ENCODE peak calls at places on chromosomes 2 and 18, in nine cellular contexts. V, H, F, R, J, N, D, E and Q are unnamed samples.

GRCh38 chr2:149169653-149170052 is 131.2 kb downstream of the LYPD6B start:
- DNase-seq in V (peak), H (no peak), F (no peak), R (no peak), J (no peak), N (no peak), D (no peak), E (no peak), Q (peak)

GRCh38 chr2:104025296-104025695 is 828.6 kb upstream of the POU3F3 start:
- DNase-seq in V (peak), H (no peak), F (no peak), R (no peak), J (no peak), N (no peak), D (no peak), E (no peak), Q (no peak)

GRCh38 chr18:59155140-59155539 is 15.5 kb downstream of the SEC11C start:
- DNase-seq in V (peak), H (no peak), F (no peak), R (no peak), J (no peak), N (no peak), D (peak), E (no peak), Q (no peak)

GRCh38 chr2:65366595-65367125 is 65.7 kb downstream of the SPRED2 start:
- DNase-seq in V (peak), H (no peak), F (no peak), R (no peak), J (peak), N (no peak), D (peak), E (peak), Q (peak)

GRCh38 chr2:96764253-96764637 is 3.5 kb downstream of the CNNM4 start:
- DNase-seq in V (peak), H (no peak), F (no peak), R (peak), J (no peak), N (no peak), D (no peak), E (no peak), Q (no peak)

GRCh38 chr18:5772271-5772670 is 123.1 kb downstream of the TMEM200C start:
- DNase-seq in V (no peak), H (no peak), F (no peak), R (no peak), J (no peak), N (no peak), D (no peak), E (no peak), Q (no peak)

GRCh38 chr2:71696381-71696780 is 243.0 kb downstream of the DYSF start:
- DNase-seq in V (no peak), H (no peak), F (no peak), R (no peak), J (no peak), N (no peak), D (no peak), E (no peak), Q (peak)

GRCh38 chr2:71460595-71461303 is 7.4 kb downstream of the DYSF start:
- DNase-seq in V (no peak), H (no peak), F (no peak), R (no peak), J (no peak), N (no peak), D (no peak), E (no peak), Q (no peak)

GRCh38 chr2:64854773-64855237 is 134.4 kb upstream of the SLC1A4 start:
- DNase-seq in V (no peak), H (peak), F (peak), R (peak), J (peak), N (no peak), D (no peak), E (no peak), Q (peak)

GRCh38 chr2:127735044-127735443 is 33.7 kb downstream of the SFT2D3 start:
- DNase-seq in V (no peak), H (no peak), F (no peak), R (no peak), J (no peak), N (no peak), D (no peak), E (no peak), Q (no peak)

GRCh38 chr2:172198908-172199307 is 96.2 kb upstream of the DLX2 start:
- DNase-seq in V (peak), H (no peak), F (no peak), R (no peak), J (no peak), N (no peak), D (no peak), E (no peak), Q (no peak)

GRCh38 chr2:19722486-19723420 is 179.0 kb downstream of the TTC32 start:
- DNase-seq in V (no peak), H (peak), F (peak), R (no peak), J (peak), N (no peak), D (no peak), E (no peak), Q (no peak)

GRCh38 chr2:127173073-127173472 is 47.0 kb downstream of the CYP27C1 start:
- DNase-seq in V (peak), H (peak), F (peak), R (peak), J (peak), N (no peak), D (peak), E (no peak), Q (peak)

GRCh38 chr2:1636791-1637415 is 107.4 kb downstream of the PXDN start:
- DNase-seq in V (no peak), H (no peak), F (no peak), R (no peak), J (no peak), N (no peak), D (no peak), E (no peak), Q (peak)

GRCh38 chr2:44582363-44583008 is 220.7 kb downstream of the CAMKMT start:
- DNase-seq in V (peak), H (no peak), F (no peak), R (no peak), J (no peak), N (no peak), D (no peak), E (no peak), Q (peak)

GRCh38 chr2:111983478-111984212 is 71.4 kb upstream of the TMEM87B start:
- DNase-seq in V (no peak), H (no peak), F (no peak), R (no peak), J (no peak), N (no peak), D (no peak), E (no peak), Q (peak)

DNA sequence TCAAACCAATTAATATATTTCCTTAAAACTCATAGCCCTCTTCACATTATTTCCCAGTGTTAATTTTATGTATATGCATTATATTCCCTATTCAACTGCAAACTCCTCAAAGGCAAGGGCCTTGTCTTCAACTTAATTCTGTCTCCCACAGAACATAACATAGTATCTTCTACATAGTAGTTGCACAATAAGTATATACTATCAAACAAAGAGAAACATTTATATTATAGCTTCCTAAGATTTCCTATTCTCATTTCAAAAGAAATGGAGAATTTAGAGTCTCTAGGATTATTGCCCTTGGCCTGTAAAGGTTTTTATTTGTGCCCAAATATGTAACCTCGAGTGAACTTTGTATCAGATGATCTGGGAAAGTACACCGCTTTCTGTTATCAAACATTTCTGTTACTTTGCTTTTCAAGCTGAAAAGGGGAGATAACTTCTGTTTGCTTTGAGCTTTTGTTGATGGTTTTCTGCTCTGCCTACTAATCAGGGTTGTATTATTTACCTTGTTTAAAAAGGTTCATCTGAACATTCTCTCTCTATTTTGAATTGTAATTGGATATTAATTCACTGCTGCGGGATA is 79.2 kb downstream of the XRCC5 start:
- DNase-seq in V (no peak), H (no peak), F (no peak), R (no peak), J (no peak), N (no peak), D (no peak), E (no peak), Q (no peak)
- H3K4me3 ChIP-seq in V (no peak), H (no peak), F (no peak), R (no peak), J (no peak), N (no peak), D (no peak), E (no peak), Q (no peak)

GRCh38 chr2:40489678-40489960 is 37.7 kb upstream of the SLC8A1 start:
- DNase-seq in V (no peak), H (no peak), F (no peak), R (no peak), J (no peak), N (no peak), D (no peak), E (no peak), Q (no peak)

GRCh38 chr2:40485319-40485718 is 33.4 kb upstream of the SLC8A1 start:
- DNase-seq in V (no peak), H (no peak), F (no peak), R (no peak), J (no peak), N (no peak), D (no peak), E (no peak), Q (no peak)

GRCh38 chr2:40488927-40489677 is 37.2 kb upstream of the SLC8A1 start:
- DNase-seq in V (peak), H (no peak), F (no peak), R (no peak), J (peak), N (no peak), D (no peak), E (no peak), Q (peak)

GRCh38 chr2:40487592-40487991 is 35.7 kb upstream of the SLC8A1 start:
- DNase-seq in V (no peak), H (peak), F (no peak), R (peak), J (peak), N (no peak), D (no peak), E (no peak), Q (peak)

GRCh38 chr2:40488101-40488598 is 36.3 kb upstream of the SLC8A1 start:
- DNase-seq in V (peak), H (no peak), F (no peak), R (no peak), J (peak), N (no peak), D (no peak), E (no peak), Q (peak)
- TF ChIP-seq CTCF in V (peak), H (no peak), F (peak), R (peak), J (peak), N (no peak), D (peak), E (peak), Q (peak)

GRCh38 chr2:77712601-77713000 is 190.4 kb upstream of the LRRTM4 start:
- DNase-seq in V (no peak), H (no peak), F (no peak), R (no peak), J (no peak), N (no peak), D (no peak), E (no peak), Q (no peak)

DNA sequence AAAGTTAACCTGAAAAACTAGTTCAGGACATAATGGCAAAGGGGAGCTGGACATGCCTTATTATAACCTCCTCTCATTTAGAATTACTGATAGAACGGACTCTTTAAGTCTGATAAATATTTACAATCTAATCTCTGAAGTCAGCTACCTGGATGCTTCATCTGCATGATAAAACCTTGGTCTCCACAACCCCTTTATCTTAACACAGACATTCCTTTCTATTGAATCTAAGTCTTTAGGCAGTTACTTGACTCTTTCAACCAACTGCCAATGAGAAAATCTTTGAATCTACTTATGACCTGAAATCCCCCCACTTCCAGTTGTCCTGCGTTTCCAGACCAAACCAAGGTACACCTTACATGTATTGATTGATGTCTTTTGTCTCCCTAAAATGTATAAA is 191.2 kb upstream of the LRRTM4 start:
- DNase-seq in V (no peak), H (no peak), F (no peak), R (no peak), J (no peak), N (no peak), D (no peak), E (no peak), Q (no peak)
- H3K4me3 ChIP-seq in V (no peak), H (no peak), F (no peak), R (no peak), J (no peak), N (no peak), D (no peak), E (no peak), Q (no peak)

GRCh38 chr2:15780912-15781574 is 159.3 kb upstream of the MYCN start:
- DNase-seq in V (no peak), H (no peak), F (no peak), R (no peak), J (no peak), N (no peak), D (no peak), E (no peak), Q (no peak)
- TF ChIP-seq CTCF in V (no peak), H (no peak), F (no peak), R (no peak), J (no peak), N (no peak), D (no peak), E (no peak), Q (no peak)